ENCODE peak calls at places on chromosome 21, in five cellular contexts. A, D, H, R and X are unnamed samples.
A peak's percentile ranks its signal among the peaks of the same experiment; 100 is the strongest.

GRCh38 chr21:32256873-32257620 is 21.8 kb downstream of the MIS18A start:
- DNase-seq in A (peak; percentile 61), D (no peak), H (peak; percentile 80), R (peak; percentile 78), X (no peak)

GRCh38 chr21:42636535-42636914 is 16.9 kb upstream of the PDE9A start:
- DNase-seq in A (no peak), D (no peak), H (no peak), R (no peak), X (no peak)

GRCh38 chr21:32030146-32030652 is 157.4 kb downstream of the HUNK start:
- DNase-seq in A (no peak), D (no peak), H (no peak), R (no peak), X (no peak)

GRCh38 chr21:25999935-26000582 is 170.5 kb downstream of the APP start:
- DNase-seq in A (no peak), D (no peak), H (no peak), R (no peak), X (no peak)

GRCh38 chr21:25967566-25968438 is 202.8 kb downstream of the APP start:
- DNase-seq in A (no peak), D (no peak), H (no peak), R (no peak), X (no peak)

GRCh38 chr21:41328660-41329300 is 12.2 kb downstream of the FAM3B start:
- DNase-seq in A (no peak), D (no peak), H (no peak), R (no peak), X (no peak)

GRCh38 chr21:32626633-32627196 is 14.5 kb upstream of the CFAP298 start:
- DNase-seq in A (no peak), D (no peak), H (no peak), R (no peak), X (no peak)

GRCh38 chr21:25646541-25646940 is 7.5 kb downstream of the JAM2 start:
- DNase-seq in A (no peak), D (no peak), H (no peak), R (no peak), X (no peak)

GRCh38 chr21:25635310-25635709 is 3.7 kb upstream of the JAM2 start:
- DNase-seq in A (no peak), D (no peak), H (no peak), R (no peak), X (no peak)

GRCh38 chr21:42444745-42445059 is 41.0 kb downstream of the UBASH3A start:
- DNase-seq in A (no peak), D (no peak), H (no peak), R (no peak), X (no peak)

GRCh38 chr21:41761211-41762181 is 5.4 kb downstream of the RIPK4 start:
- DNase-seq in A (peak; percentile 77), D (no peak), H (no peak), R (peak; percentile 28), X (no peak)

GRCh38 chr21:42466700-42467612 is 29.1 kb downstream of the RSPH1 start:
- DNase-seq in A (no peak), D (no peak), H (no peak), R (no peak), X (no peak)

GRCh38 chr21:28150021-28150420 is 842.7 kb downstream of the LTN1 start:
- DNase-seq in A (no peak), D (no peak), H (no peak), R (no peak), X (no peak)

GRCh38 chr21:35738342-35738961 is 321.9 kb downstream of the SETD4 start:
- DNase-seq in A (no peak), D (no peak), H (peak; percentile 10), R (no peak), X (no peak)

GRCh38 chr21:26595971-26596370 is 22.9 kb upstream of the CYYR1 start:
- DNase-seq in A (no peak), D (no peak), H (no peak), R (no peak), X (no peak)

GRCh38 chr21:26918318-26919065 is 48.4 kb downstream of the ADAMTS5 start:
- DNase-seq in A (no peak), D (no peak), H (peak; percentile 43), R (no peak), X (no peak)

GRCh38 chr21:17784604-17785402 is 34.4 kb downstream of the C21orf91 start:
- DNase-seq in A (no peak), D (no peak), H (no peak), R (no peak), X (no peak)

GRCh38 chr21:35921471-35921870 is 138.9 kb downstream of the SETD4 start:
- DNase-seq in A (no peak), D (no peak), H (no peak), R (no peak), X (no peak)

GRCh38 chr21:44918107-44918470 is 2.6 kb downstream of the ITGB2 start:
- DNase-seq in A (no peak), D (no peak), H (no peak), R (no peak), X (no peak)

GRCh38 chr21:17446737-17447136 is 66.1 kb upstream of the CXADR start:
- DNase-seq in A (no peak), D (no peak), H (no peak), R (no peak), X (no peak)

GRCh38 chr21:21003701-21004100 is 5.5 kb downstream of the NCAM2 start:
- DNase-seq in A (no peak), D (peak; percentile 32), H (peak; percentile 12), R (no peak), X (no peak)

GRCh38 chr21:35616090-35616489 is 444.2 kb downstream of the SETD4 start:
- DNase-seq in A (no peak), D (no peak), H (no peak), R (peak; percentile 13), X (no peak)

GRCh38 chr21:27954806-27955205 is 987.9 kb upstream of the ADAMTS5 start:
- DNase-seq in A (no peak), D (no peak), H (peak; percentile 56), R (no peak), X (no peak)

GRCh38 chr21:35163381-35163780 is 114.3 kb upstream of the RUNX1 start:
- DNase-seq in A (no peak), D (no peak), H (no peak), R (no peak), X (no peak)

GRCh38 chr21:41603476-41603875 is 95.5 kb upstream of the TMPRSS2 start:
- DNase-seq in A (no peak), D (no peak), H (no peak), R (no peak), X (no peak)

GRCh38 chr21:42630626-42631025 is 22.8 kb upstream of the PDE9A start:
- DNase-seq in A (no peak), D (no peak), H (no peak), R (no peak), X (no peak)

GRCh38 chr21:32004281-32004680 is 131.5 kb downstream of the HUNK start:
- DNase-seq in A (no peak), D (no peak), H (peak; percentile 61), R (no peak), X (no peak)

DNA sequence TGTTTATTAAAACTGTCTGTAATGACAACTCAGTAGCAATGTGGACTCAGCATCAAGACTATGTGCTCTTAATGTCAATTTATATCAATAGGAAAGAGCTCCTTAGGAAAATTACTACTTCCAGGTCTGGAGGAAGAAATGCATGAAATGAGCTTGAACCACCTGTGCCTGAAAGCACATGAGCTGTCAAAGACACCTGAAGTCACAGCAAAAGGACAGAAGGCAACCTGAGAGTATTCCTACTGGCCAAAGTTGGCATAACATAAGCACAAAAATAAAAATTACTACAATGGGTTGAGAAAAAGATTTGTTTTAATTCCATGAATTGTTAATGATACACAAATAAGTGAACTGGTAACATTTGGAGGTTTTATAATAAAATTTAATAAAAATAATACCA is 13.4 kb upstream of the KRTAP7-1 start:
- DNase-seq in A (no peak), D (no peak), H (no peak), R (no peak), X (no peak)
- TF ChIP-seq CTCF in A (no peak), D (peak; percentile 74), H (no peak), R (no peak), X (no peak)

DNA sequence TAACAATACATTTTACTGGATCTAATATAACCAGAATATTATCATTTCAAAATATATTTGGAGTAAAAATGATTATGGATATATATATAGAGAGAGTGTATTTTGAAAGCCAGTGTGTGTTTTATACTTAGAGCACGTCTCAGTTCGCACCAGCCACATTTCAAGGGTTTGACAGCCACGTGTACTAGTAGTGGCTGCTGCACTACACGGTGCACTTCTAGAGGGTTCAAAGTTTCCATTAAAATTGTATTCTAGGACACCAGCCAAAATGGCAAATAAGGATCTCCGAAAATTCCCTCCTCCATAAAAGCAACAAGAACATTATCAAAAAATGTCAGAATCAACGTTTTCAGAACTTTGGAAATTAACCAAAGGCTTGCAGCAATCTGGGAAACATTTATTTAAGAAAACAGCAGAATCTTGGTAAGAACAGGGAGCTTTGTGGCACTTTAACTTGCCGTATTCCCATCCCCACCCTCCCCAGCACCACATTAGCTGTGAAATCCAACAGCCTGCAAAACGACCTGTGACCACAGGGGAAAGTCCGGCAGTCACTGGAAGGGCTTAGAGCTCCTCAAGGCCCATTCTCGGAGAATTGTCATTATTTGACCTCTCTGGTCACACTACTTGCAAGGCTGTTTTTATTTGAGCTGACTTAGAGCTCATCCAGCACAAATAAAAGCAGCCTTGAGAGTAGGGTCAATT is 33.5 kb upstream of the MRPS6 start:
- DNase-seq in A (no peak), D (no peak), H (no peak), R (no peak), X (no peak)
- TF ChIP-seq CTCF in A (no peak), D (no peak), H (no peak), R (peak; percentile 37), X (no peak)

GRCh38 chr21:45929477-45929876 is 52.1 kb upstream of the COL6A1 start:
- DNase-seq in A (no peak), D (no peak), H (no peak), R (no peak), X (no peak)

GRCh38 chr21:45927851-45928850 is 53.4 kb upstream of the COL6A1 start:
- DNase-seq in A (no peak), D (no peak), H (no peak), R (no peak), X (no peak)

GRCh38 chr21:45923146-45923545 is 58.4 kb upstream of the COL6A1 start:
- DNase-seq in A (peak; percentile 60), D (peak; percentile 80), H (peak; percentile 25), R (peak; percentile 65), X (no peak)

GRCh38 chr21:45927032-45927431 is 54.5 kb upstream of the COL6A1 start:
- DNase-seq in A (no peak), D (no peak), H (no peak), R (no peak), X (no peak)

GRCh38 chr21:45926281-45926680 is 55.3 kb upstream of the COL6A1 start:
- DNase-seq in A (no peak), D (no peak), H (no peak), R (no peak), X (no peak)
- TF ChIP-seq CTCF in A (no peak), D (no peak), H (no peak), R (no peak), X (no peak)

GRCh38 chr21:39312112-39313041 is 1.1 kb downstream of the BRWD1 start:
- DNase-seq in A (peak; percentile 92), D (peak; percentile 91), H (peak; percentile 56), R (peak; percentile 88), X (peak; percentile 91)

GRCh38 chr21:39314155-39315027 is 959 bp upstream of the BRWD1 start:
- DNase-seq in A (peak; percentile 28), D (peak; percentile 61), H (no peak), R (peak; percentile 31), X (no peak)

GRCh38 chr21:39313042-39313456 is 383 bp downstream of the BRWD1 start:
- DNase-seq in A (peak; percentile 35), D (peak; percentile 34), H (no peak), R (peak; percentile 10), X (no peak)

GRCh38 chr21:39315603-39316002 is 2.2 kb upstream of the BRWD1 start:
- DNase-seq in A (no peak), D (no peak), H (no peak), R (no peak), X (no peak)

GRCh38 chr21:39313457-39314154 is at the start of gene BRWD1:
- DNase-seq in A (peak; percentile 80), D (peak; percentile 80), H (no peak), R (peak; percentile 74), X (peak; percentile 64)
- TF ChIP-seq CTCF in A (no peak), D (no peak), H (peak; percentile 9), R (peak; percentile 58), X (peak; percentile 17)